ENCODE peak calls at places on chromosomes 16 and 17, in ten cellular contexts. One of them, this sample, is unnamed.

GRCh38 chr16:85820604-85821372 is 21.3 kb downstream of the COX4I1 start:
- DNase-seq in cardiac muscle cell: no peak
- DNase-seq in OCI-LY7: no peak
- DNase-seq in HFFc6: no peak
- DNase-seq in AG10803: no peak
- DNase-seq in IMR-90: no peak
- DNase-seq in astrocyte of the spinal cord: no peak
- DNase-seq in MM.1S: no peak
- DNase-seq in lower leg skin: no peak
- DNase-seq in heart left ventricle: no peak
- DNase-seq in this sample: no peak

GRCh38 chr16:67967956-67968439 is 439 bp downstream of the SLC12A4 start:
- DNase-seq in cardiac muscle cell: peak; percentile 35
- DNase-seq in OCI-LY7: peak; percentile 41
- DNase-seq in HFFc6: no peak
- DNase-seq in AG10803: peak; percentile 42
- DNase-seq in IMR-90: peak; percentile 25
- DNase-seq in astrocyte of the spinal cord: no peak
- DNase-seq in MM.1S: peak; percentile 41
- DNase-seq in lower leg skin: no peak
- DNase-seq in heart left ventricle: peak; percentile 72
- DNase-seq in this sample: peak; percentile 69

GRCh38 chr16:81752225-81752875 is 26.7 kb upstream of the PLCG2 start:
- DNase-seq in cardiac muscle cell: peak; percentile 41
- DNase-seq in OCI-LY7: peak; percentile 89
- DNase-seq in HFFc6: no peak
- DNase-seq in AG10803: peak; percentile 22
- DNase-seq in IMR-90: no peak
- DNase-seq in astrocyte of the spinal cord: no peak
- DNase-seq in MM.1S: peak; percentile 50
- DNase-seq in lower leg skin: peak; percentile 87
- DNase-seq in heart left ventricle: peak; percentile 74
- DNase-seq in this sample: peak; percentile 86

GRCh38 chr17:46832306-46832895 is 13.9 kb upstream of the WNT3 start:
- DNase-seq in cardiac muscle cell: no peak
- DNase-seq in OCI-LY7: no peak
- DNase-seq in HFFc6: no peak
- DNase-seq in AG10803: no peak
- DNase-seq in IMR-90: no peak
- DNase-seq in astrocyte of the spinal cord: no peak
- DNase-seq in MM.1S: no peak
- DNase-seq in lower leg skin: no peak
- DNase-seq in heart left ventricle: no peak
- DNase-seq in this sample: no peak

GRCh38 chr17:9115446-9116265 is 94.3 kb downstream of the NTN1 start:
- DNase-seq in cardiac muscle cell: peak; percentile 59
- DNase-seq in OCI-LY7: no peak
- DNase-seq in HFFc6: peak; percentile 11
- DNase-seq in AG10803: peak; percentile 63
- DNase-seq in IMR-90: peak; percentile 6
- DNase-seq in astrocyte of the spinal cord: peak; percentile 65
- DNase-seq in MM.1S: no peak
- DNase-seq in lower leg skin: peak; percentile 92
- DNase-seq in heart left ventricle: peak; percentile 81
- DNase-seq in this sample: peak; percentile 62

GRCh38 chr16:54938351-54939346 is 8.0 kb downstream of the IRX5 start:
- DNase-seq in cardiac muscle cell: peak; percentile 33
- DNase-seq in OCI-LY7: no peak
- DNase-seq in HFFc6: no peak
- DNase-seq in AG10803: no peak
- DNase-seq in IMR-90: no peak
- DNase-seq in astrocyte of the spinal cord: peak; percentile 25
- DNase-seq in MM.1S: no peak
- DNase-seq in lower leg skin: no peak
- DNase-seq in heart left ventricle: peak; percentile 34
- DNase-seq in this sample: no peak

GRCh38 chr16:31002810-31003209 is 7.6 kb downstream of the STX1B start:
- DNase-seq in cardiac muscle cell: no peak
- DNase-seq in OCI-LY7: no peak
- DNase-seq in HFFc6: no peak
- DNase-seq in AG10803: no peak
- DNase-seq in IMR-90: no peak
- DNase-seq in astrocyte of the spinal cord: no peak
- DNase-seq in MM.1S: no peak
- DNase-seq in lower leg skin: no peak
- DNase-seq in heart left ventricle: peak; percentile 13
- DNase-seq in this sample: no peak

GRCh38 chr17:2853722-2854580 is 57.7 kb downstream of the RAP1GAP2 start:
- DNase-seq in cardiac muscle cell: no peak
- DNase-seq in OCI-LY7: peak; percentile 62
- DNase-seq in HFFc6: no peak
- DNase-seq in AG10803: no peak
- DNase-seq in IMR-90: no peak
- DNase-seq in astrocyte of the spinal cord: no peak
- DNase-seq in MM.1S: no peak
- DNase-seq in lower leg skin: no peak
- DNase-seq in heart left ventricle: peak; percentile 51
- DNase-seq in this sample: no peak

GRCh38 chr17:2343421-2343820 is 6.1 kb downstream of the SGSM2 start:
- DNase-seq in cardiac muscle cell: no peak
- DNase-seq in OCI-LY7: no peak
- DNase-seq in HFFc6: no peak
- DNase-seq in AG10803: no peak
- DNase-seq in IMR-90: no peak
- DNase-seq in astrocyte of the spinal cord: no peak
- DNase-seq in MM.1S: no peak
- DNase-seq in lower leg skin: peak; percentile 81
- DNase-seq in heart left ventricle: no peak
- DNase-seq in this sample: no peak

GRCh38 chr16:4273858-4274291 is 1.1 kb upstream of the TFAP4 start:
- DNase-seq in cardiac muscle cell: peak; percentile 64
- DNase-seq in OCI-LY7: peak; percentile 75
- DNase-seq in HFFc6: peak; percentile 19
- DNase-seq in AG10803: peak; percentile 40
- DNase-seq in IMR-90: peak; percentile 22
- DNase-seq in astrocyte of the spinal cord: no peak
- DNase-seq in MM.1S: peak; percentile 64
- DNase-seq in lower leg skin: peak; percentile 90
- DNase-seq in heart left ventricle: peak; percentile 78
- DNase-seq in this sample: peak; percentile 71
- TF ChIP-seq CTCF in cardiac muscle cell: peak; percentile 35
- TF ChIP-seq CTCF in OCI-LY7: peak; percentile 63
- TF ChIP-seq CTCF in HFFc6: peak; percentile 64
- TF ChIP-seq CTCF in AG10803: peak; percentile 41
- TF ChIP-seq CTCF in IMR-90: peak; percentile 32
- TF ChIP-seq CTCF in astrocyte of the spinal cord: peak; percentile 39
- TF ChIP-seq CTCF in MM.1S: peak; percentile 51
- TF ChIP-seq CTCF in lower leg skin: no peak
- TF ChIP-seq CTCF in heart left ventricle: peak; percentile 55
- TF ChIP-seq CTCF in this sample: peak; percentile 55

GRCh38 chr17:49365667-49366066 is 3.6 kb upstream of the ZNF652 start:
- DNase-seq in cardiac muscle cell: no peak
- DNase-seq in OCI-LY7: peak; percentile 58
- DNase-seq in HFFc6: peak; percentile 30
- DNase-seq in AG10803: peak; percentile 33
- DNase-seq in IMR-90: no peak
- DNase-seq in astrocyte of the spinal cord: peak; percentile 13
- DNase-seq in MM.1S: peak; percentile 86
- DNase-seq in lower leg skin: peak; percentile 54
- DNase-seq in heart left ventricle: no peak
- DNase-seq in this sample: no peak
- TF ChIP-seq CTCF in cardiac muscle cell: no peak
- TF ChIP-seq CTCF in OCI-LY7: peak; percentile 66
- TF ChIP-seq CTCF in HFFc6: peak; percentile 36
- TF ChIP-seq CTCF in AG10803: peak; percentile 33
- TF ChIP-seq CTCF in IMR-90: peak; percentile 14
- TF ChIP-seq CTCF in astrocyte of the spinal cord: peak; percentile 13
- TF ChIP-seq CTCF in MM.1S: peak; percentile 63
- TF ChIP-seq CTCF in lower leg skin: no peak
- TF ChIP-seq CTCF in heart left ventricle: peak; percentile 24
- TF ChIP-seq CTCF in this sample: no peak

GRCh38 chr17:73497721-73498120 is 146.5 kb downstream of the SDK2 start:
- DNase-seq in cardiac muscle cell: no peak
- DNase-seq in OCI-LY7: no peak
- DNase-seq in HFFc6: no peak
- DNase-seq in AG10803: no peak
- DNase-seq in IMR-90: no peak
- DNase-seq in astrocyte of the spinal cord: no peak
- DNase-seq in MM.1S: no peak
- DNase-seq in lower leg skin: no peak
- DNase-seq in heart left ventricle: no peak
- DNase-seq in this sample: no peak
- TF ChIP-seq CTCF in cardiac muscle cell: no peak
- TF ChIP-seq CTCF in OCI-LY7: no peak
- TF ChIP-seq CTCF in HFFc6: no peak
- TF ChIP-seq CTCF in AG10803: no peak
- TF ChIP-seq CTCF in IMR-90: no peak
- TF ChIP-seq CTCF in astrocyte of the spinal cord: no peak
- TF ChIP-seq CTCF in MM.1S: no peak
- TF ChIP-seq CTCF in lower leg skin: no peak
- TF ChIP-seq CTCF in heart left ventricle: no peak
- TF ChIP-seq CTCF in this sample: no peak

DNA sequence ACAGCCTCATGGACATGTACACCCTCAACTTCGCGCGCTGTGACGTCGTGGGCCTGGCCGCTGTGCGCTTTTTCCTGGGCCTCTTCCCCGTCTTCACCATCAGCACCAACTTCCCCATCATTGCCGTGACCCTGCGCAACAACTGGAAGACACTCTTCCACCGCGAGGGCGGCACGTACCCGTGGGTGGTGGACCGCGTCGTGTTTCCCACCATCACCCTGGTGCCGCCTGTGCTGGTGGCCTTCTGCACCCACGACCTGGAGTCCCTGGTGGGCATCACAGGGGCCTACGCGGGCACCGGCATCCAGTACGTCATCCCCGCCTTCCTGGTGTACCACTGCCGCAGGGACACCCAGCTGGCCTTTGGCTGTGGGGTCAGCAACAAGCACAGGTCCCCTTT is 23.5 kb downstream of the GRIN2C start:
- DNase-seq in cardiac muscle cell: no peak
- DNase-seq in OCI-LY7: no peak
- DNase-seq in HFFc6: no peak
- DNase-seq in AG10803: no peak
- DNase-seq in IMR-90: no peak
- DNase-seq in astrocyte of the spinal cord: no peak
- DNase-seq in MM.1S: no peak
- DNase-seq in lower leg skin: no peak
- DNase-seq in heart left ventricle: no peak
- DNase-seq in this sample: no peak
- TF ChIP-seq CTCF in cardiac muscle cell: no peak
- TF ChIP-seq CTCF in OCI-LY7: no peak
- TF ChIP-seq CTCF in HFFc6: no peak
- TF ChIP-seq CTCF in AG10803: no peak
- TF ChIP-seq CTCF in IMR-90: no peak
- TF ChIP-seq CTCF in astrocyte of the spinal cord: no peak
- TF ChIP-seq CTCF in MM.1S: no peak
- TF ChIP-seq CTCF in lower leg skin: no peak
- TF ChIP-seq CTCF in heart left ventricle: no peak
- TF ChIP-seq CTCF in this sample: no peak

GRCh38 chr16:19094542-19095365 is 19.0 kb upstream of the ITPRIPL2 start:
- DNase-seq in cardiac muscle cell: no peak
- DNase-seq in OCI-LY7: peak; percentile 62
- DNase-seq in HFFc6: peak; percentile 22
- DNase-seq in AG10803: no peak
- DNase-seq in IMR-90: no peak
- DNase-seq in astrocyte of the spinal cord: no peak
- DNase-seq in MM.1S: peak; percentile 84
- DNase-seq in lower leg skin: peak; percentile 23
- DNase-seq in heart left ventricle: no peak
- DNase-seq in this sample: no peak
- TF ChIP-seq CTCF in cardiac muscle cell: peak; percentile 13
- TF ChIP-seq CTCF in OCI-LY7: peak; percentile 42
- TF ChIP-seq CTCF in HFFc6: peak; percentile 31
- TF ChIP-seq CTCF in AG10803: no peak
- TF ChIP-seq CTCF in IMR-90: no peak
- TF ChIP-seq CTCF in astrocyte of the spinal cord: no peak
- TF ChIP-seq CTCF in MM.1S: no peak
- TF ChIP-seq CTCF in lower leg skin: no peak
- TF ChIP-seq CTCF in heart left ventricle: peak; percentile 7
- TF ChIP-seq CTCF in this sample: no peak

GRCh38 chr17:45812102-45812501 is 28.0 kb downstream of the CRHR1 start:
- DNase-seq in cardiac muscle cell: peak; percentile 15
- DNase-seq in OCI-LY7: peak; percentile 8
- DNase-seq in HFFc6: peak; percentile 14
- DNase-seq in AG10803: peak; percentile 9
- DNase-seq in IMR-90: no peak
- DNase-seq in astrocyte of the spinal cord: peak; percentile 3
- DNase-seq in MM.1S: no peak
- DNase-seq in lower leg skin: no peak
- DNase-seq in heart left ventricle: no peak
- DNase-seq in this sample: no peak

GRCh38 chr17:45815752-45816151 is 28.9 kb upstream of the SPPL2C start:
- DNase-seq in cardiac muscle cell: no peak
- DNase-seq in OCI-LY7: no peak
- DNase-seq in HFFc6: no peak
- DNase-seq in AG10803: no peak
- DNase-seq in IMR-90: no peak
- DNase-seq in astrocyte of the spinal cord: no peak
- DNase-seq in MM.1S: no peak
- DNase-seq in lower leg skin: no peak
- DNase-seq in heart left ventricle: no peak
- DNase-seq in this sample: no peak

GRCh38 chr17:45814622-45815606 is 29.8 kb upstream of the SPPL2C start:
- DNase-seq in cardiac muscle cell: no peak
- DNase-seq in OCI-LY7: no peak
- DNase-seq in HFFc6: no peak
- DNase-seq in AG10803: no peak
- DNase-seq in IMR-90: no peak
- DNase-seq in astrocyte of the spinal cord: no peak
- DNase-seq in MM.1S: no peak
- DNase-seq in lower leg skin: no peak
- DNase-seq in heart left ventricle: peak; percentile 50
- DNase-seq in this sample: no peak

GRCh38 chr17:45809484-45809883 is 25.4 kb downstream of the CRHR1 start:
- DNase-seq in cardiac muscle cell: no peak
- DNase-seq in OCI-LY7: no peak
- DNase-seq in HFFc6: no peak
- DNase-seq in AG10803: no peak
- DNase-seq in IMR-90: no peak
- DNase-seq in astrocyte of the spinal cord: no peak
- DNase-seq in MM.1S: no peak
- DNase-seq in lower leg skin: no peak
- DNase-seq in heart left ventricle: no peak
- DNase-seq in this sample: no peak

DNA sequence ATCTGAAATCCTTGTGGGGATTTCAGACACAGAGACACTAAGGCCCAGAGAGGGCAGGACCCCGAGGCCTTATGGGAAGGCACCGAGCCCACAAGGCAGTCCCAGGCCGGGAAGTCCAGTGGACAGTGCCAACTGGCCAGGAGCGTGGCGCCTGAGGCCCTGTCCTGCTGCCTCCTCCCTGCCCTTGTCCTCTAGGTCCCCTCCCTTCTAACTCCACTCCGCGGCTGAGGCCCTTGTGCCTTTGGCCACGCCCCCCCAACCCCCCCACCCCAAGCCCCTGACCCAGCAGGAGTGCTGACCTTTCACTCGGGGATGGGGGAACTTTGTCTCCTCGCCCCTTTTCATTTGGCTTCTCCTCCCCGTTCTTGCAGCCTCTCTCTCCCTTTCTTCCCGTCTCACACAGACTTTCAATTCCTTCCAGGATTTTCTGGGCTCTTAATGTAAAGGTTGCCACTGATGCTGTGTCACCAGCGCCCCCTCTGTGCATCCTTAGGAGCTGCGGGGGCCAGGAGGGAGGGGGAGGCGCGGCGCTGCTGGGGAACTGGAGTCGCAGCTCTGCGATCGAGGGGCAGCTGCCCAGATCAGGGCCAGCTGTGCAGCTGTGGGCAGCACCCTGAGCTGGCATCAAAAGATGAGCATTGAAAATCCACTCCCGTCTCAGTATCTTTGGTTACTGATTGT is 29.1 kb downstream of the CRHR1 start:
- DNase-seq in cardiac muscle cell: peak; percentile 29
- DNase-seq in OCI-LY7: no peak
- DNase-seq in HFFc6: no peak
- DNase-seq in AG10803: no peak
- DNase-seq in IMR-90: no peak
- DNase-seq in astrocyte of the spinal cord: no peak
- DNase-seq in MM.1S: no peak
- DNase-seq in lower leg skin: no peak
- DNase-seq in heart left ventricle: no peak
- DNase-seq in this sample: no peak
- TF ChIP-seq CTCF in cardiac muscle cell: peak; percentile 44
- TF ChIP-seq CTCF in OCI-LY7: peak; percentile 41
- TF ChIP-seq CTCF in HFFc6: peak; percentile 43
- TF ChIP-seq CTCF in AG10803: no peak
- TF ChIP-seq CTCF in IMR-90: peak; percentile 31
- TF ChIP-seq CTCF in astrocyte of the spinal cord: no peak
- TF ChIP-seq CTCF in MM.1S: no peak
- TF ChIP-seq CTCF in lower leg skin: no peak
- TF ChIP-seq CTCF in heart left ventricle: no peak
- TF ChIP-seq CTCF in this sample: no peak

This sample was measured in GM13976.